ENCODE peak calls at places on chromosomes 16 and 17, in four cellular contexts. O, P, J and B are unnamed samples.

GRCh38 chr17:37747222-37747621 is 2.4 kb upstream of the HNF1B start:
- DNase-seq in J (no peak), P (no peak), O (no peak), B (no peak)

GRCh38 chr16:58109881-58110280 is 19.3 kb downstream of the CFAP20 start:
- DNase-seq in O (no peak), J (no peak), P (no peak), B (no peak)

GRCh38 chr16:85894266-85894665 is 4.7 kb upstream of the IRF8 start:
- DNase-seq in J (no peak), P (no peak), O (peak), B (no peak)

GRCh38 chr16:89009343-89010209 is 32.6 kb upstream of the CBFA2T3 start:
- DNase-seq in J (no peak), O (no peak), P (no peak), B (no peak)

GRCh38 chr16:15672514-15673167 is 22.6 kb downstream of the NDE1 start:
- DNase-seq in J (peak), P (peak), O (no peak), B (peak)

GRCh38 chr17:66222772-66223350 is 6.4 kb downstream of the APOH start:
- DNase-seq in P (no peak), J (no peak), O (no peak), B (no peak)

GRCh38 chr17:21010705-21011596 is 31.9 kb downstream of the USP22 start:
- DNase-seq in J (no peak), P (no peak), O (no peak), B (no peak)

GRCh38 chr16:46743232-46743719 is 4.9 kb downstream of the MYLK3 start:
- DNase-seq in O (no peak), P (no peak), J (no peak), B (no peak)

GRCh38 chr17:77692571-77693161 is 265.8 kb upstream of the TNRC6C start:
- DNase-seq in O (no peak), P (no peak), J (no peak), B (no peak)

GRCh38 chr17:63498621-63499195 is 21.8 kb downstream of the ACE start:
- DNase-seq in J (no peak), O (no peak), P (no peak), B (no peak)

DNA sequence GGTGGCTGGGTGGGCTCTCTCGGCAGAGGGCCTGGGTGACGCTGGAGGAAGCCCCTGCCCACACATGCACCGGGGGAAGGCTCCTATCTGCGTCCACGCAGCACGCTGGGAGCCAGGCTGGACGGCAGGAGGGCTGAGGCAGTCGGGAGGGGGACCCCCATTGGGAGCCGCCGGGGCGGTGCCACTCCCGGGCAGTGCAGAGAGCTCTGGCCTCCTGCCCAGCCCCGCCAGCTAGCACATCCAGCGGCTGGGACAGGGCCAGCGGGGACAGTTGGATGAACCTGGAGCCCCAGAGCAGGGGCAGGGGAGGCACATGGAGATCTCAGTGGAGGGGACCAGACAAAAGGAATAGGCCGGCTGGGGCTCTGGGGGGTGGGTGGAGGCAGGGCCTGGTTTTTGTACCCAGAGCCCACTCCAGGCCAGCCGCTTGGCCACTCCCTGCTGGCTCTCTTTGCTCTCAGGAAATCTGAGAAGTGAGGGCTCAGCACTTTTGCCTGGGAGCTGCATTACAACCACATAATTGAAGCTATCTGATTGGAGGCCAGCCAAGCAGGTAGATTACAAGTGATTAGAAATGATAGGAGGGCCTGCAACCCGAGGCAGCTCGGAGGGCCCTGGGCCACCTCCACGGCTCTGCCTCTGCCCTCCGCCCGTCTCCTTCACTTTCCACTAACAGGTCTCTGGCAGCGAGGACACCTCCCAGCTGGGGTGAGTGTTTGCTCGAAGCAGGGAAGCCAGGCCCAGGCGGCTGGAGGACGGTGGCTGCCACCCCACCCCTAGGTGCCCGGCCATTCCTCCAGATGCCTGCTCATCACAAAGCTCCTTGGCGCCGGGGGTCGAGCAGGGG is 40.1 kb downstream of the ENGASE start:
- DNase-seq in P (peak), O (no peak), J (no peak), B (no peak)
- TF ChIP-seq POLR2A in P (no peak), O (no peak), J (no peak), B (no peak)

GRCh38 chr17:55546481-55546880 is 35.2 kb upstream of the SMIM36 start:
- DNase-seq in P (no peak), J (no peak), O (no peak), B (no peak)
- TF ChIP-seq POLR2A in P (no peak), J (no peak), O (no peak), B (no peak)

GRCh38 chr17:39922006-39922405 is 3.6 kb upstream of the GSDMB start:
- DNase-seq in O (no peak), J (no peak), P (no peak), B (no peak)

GRCh38 chr17:39921323-39921722 is 2.9 kb upstream of the GSDMB start:
- DNase-seq in J (no peak), P (no peak), O (no peak), B (no peak)

GRCh38 chr17:39923230-39923629 is 4.2 kb downstream of the ORMDL3 start:
- DNase-seq in P (no peak), J (no peak), O (no peak), B (no peak)

GRCh38 chr17:39919087-39919683 is 750 bp upstream of the GSDMB start:
- DNase-seq in P (no peak), O (no peak), J (no peak), B (no peak)

DNA sequence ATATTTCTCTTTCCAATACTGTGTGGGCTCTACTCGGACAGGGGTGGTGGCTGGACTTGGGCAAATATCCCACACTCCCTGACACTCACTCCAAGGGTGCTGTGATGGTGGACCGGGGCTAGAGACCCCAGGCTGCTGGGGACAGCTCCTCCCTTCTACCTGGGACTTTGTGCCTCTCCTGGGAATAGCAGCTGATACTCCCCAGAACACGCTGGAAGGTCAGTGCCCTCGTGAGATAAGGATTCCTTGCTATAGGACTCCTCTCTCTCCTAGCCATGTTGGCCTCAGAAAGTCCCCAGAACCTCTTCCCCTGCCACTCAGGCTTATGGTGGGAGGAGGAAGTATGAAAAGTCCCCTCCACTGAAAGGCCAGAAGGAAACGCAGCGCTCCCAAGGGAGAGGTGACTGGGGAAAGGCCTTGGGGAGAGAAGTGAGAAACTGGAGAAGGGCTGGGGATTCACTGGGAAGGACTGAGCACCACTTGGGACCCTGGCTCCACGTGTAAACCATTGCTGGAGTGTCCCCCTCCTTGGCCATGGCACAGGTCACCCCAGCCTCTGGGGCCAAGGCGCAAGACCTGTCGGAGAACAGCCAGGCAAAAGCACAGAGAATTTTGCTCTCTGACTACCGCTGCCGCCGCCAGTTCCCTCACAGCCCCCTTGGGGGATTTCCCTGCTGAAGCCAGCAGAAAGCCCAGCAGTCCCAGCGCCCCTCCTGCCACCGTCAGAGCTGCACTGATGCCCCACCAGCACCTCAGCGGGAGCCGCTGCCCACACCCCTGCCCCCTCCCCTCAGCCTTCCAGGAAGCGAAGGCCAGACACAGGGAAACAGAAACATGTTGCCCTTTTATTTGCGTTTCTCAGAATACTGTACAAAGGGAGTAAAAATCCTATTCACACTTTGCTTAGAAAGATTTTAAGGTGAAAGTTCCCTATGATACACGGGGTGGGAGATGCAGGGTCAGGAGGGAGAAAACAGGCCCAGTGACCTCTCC is 2.1 kb upstream of the GSDMB start:
- DNase-seq in J (no peak), P (no peak), O (no peak), B (no peak)
- TF ChIP-seq POLR2A in J (no peak), P (no peak), O (no peak), B (no peak)

GRCh38 chr17:47959825-47960655 is 2.4 kb upstream of the PRR15L start:
- DNase-seq in P (no peak), J (no peak), O (no peak), B (no peak)
- TF ChIP-seq POLR2A in P (no peak), J (no peak), O (no peak), B (no peak)

GRCh38 chr17:72139213-72139612 is 18.4 kb downstream of the SOX9 start:
- DNase-seq in P (no peak), J (no peak), O (no peak), B (no peak)
- TF ChIP-seq POLR2A in P (no peak), J (no peak), O (no peak), B (no peak)

GRCh38 chr17:14300628-14301278 is at the start of gene HS3ST3B1:
- DNase-seq in J (peak), P (peak), O (peak), B (peak)
- TF ChIP-seq POLR2A in J (peak), P (no peak), O (peak), B (no peak)

DNA sequence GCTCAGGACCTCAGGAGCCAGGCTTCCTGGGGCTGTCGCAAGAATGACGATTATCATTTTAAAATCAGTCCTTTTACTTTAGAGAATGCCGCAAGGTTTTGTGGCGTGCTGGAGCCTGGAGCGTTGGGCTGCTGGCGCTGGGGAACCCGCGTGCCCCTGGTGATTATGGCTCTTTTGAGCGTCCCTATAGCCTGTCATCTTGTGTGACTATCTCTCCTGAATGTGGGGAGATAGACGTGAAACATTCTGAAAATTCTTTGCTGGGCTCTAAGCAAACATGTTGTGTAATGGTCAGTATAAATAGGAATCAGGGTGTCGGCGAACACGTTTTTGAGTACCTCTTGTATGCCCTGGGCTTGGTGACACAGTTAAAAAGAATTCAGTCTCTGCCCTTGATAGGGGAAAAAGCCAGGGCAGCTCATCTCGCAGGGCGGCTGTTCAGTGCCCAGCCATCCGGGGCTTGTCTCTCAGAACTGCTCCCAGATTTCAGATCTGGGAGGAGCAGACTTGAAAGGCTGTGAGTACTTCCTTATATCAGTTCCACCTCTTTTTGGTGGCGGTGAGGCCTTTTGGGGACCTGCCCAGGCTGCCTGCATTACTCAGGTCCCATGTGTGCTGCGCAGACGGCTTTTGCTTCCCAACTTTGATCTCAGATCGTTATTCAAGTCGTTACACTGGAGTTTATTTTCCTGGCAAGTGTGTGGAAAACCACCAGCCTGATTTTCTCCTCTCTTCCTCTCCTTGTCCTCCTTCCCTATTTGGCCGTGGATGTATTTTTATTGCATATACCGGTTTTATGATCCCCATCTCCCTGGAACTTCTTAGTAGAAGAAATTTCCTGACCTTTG is 976 bp downstream of the SLC7A6 start:
- DNase-seq in J (no peak), P (peak), O (peak), B (peak)
- TF ChIP-seq POLR2A in J (no peak), P (peak), O (no peak), B (no peak)

GRCh38 chr17:81065500-81065899 is 30.5 kb downstream of the BAIAP2 start:
- DNase-seq in J (no peak), P (no peak), O (no peak), B (no peak)
- TF ChIP-seq POLR2A in J (no peak), P (no peak), O (no peak), B (no peak)

GRCh38 chr17:58330997-58331814 is 2.6 kb upstream of the TSPOAP1 start:
- DNase-seq in O (no peak), P (no peak), J (no peak), B (no peak)

GRCh38 chr17:58332720-58333395 is 4.3 kb upstream of the TSPOAP1 start:
- DNase-seq in J (peak), P (no peak), O (no peak), B (no peak)

GRCh38 chr17:58333396-58334207 is 5.0 kb upstream of the TSPOAP1 start:
- DNase-seq in P (no peak), O (no peak), J (no peak), B (no peak)

GRCh38 chr17:58330544-58330996 is 2.0 kb upstream of the TSPOAP1 start:
- DNase-seq in O (no peak), P (no peak), J (no peak), B (no peak)

GRCh38 chr17:58331815-58332719 is 3.5 kb upstream of the TSPOAP1 start:
- DNase-seq in O (no peak), P (peak), J (peak), B (peak)
- TF ChIP-seq POLR2A in O (no peak), P (peak), J (no peak), B (peak)